ENCODE peak calls at places on chromosome 9, in ten cellular contexts. One of them, this sample, is unnamed.

GRCh38 chr9:137129089-137129455 is 9.9 kb upstream of the GRIN1 start:
- DNase-seq in ACHN: no peak
- DNase-seq in NCI-H774: no peak
- DNase-seq in AG04449: no peak
- DNase-seq in CD8-positive, alpha-beta T cell: no peak
- DNase-seq in EH: peak
- DNase-seq in lung microvascular endothelial cell: no peak
- DNase-seq in SK-N-SH: peak
- DNase-seq in activated gamma-delta T cell treated with anti-CD3 and anti-CD28 coated beads, Interleukin-2, amount 50 U/mL, for 16 hours: no peak
- DNase-seq in T-helper 9 cell: no peak
- DNase-seq in this sample: no peak

GRCh38 chr9:126147620-126148522 is 178.8 kb upstream of the MVB12B start:
- DNase-seq in ACHN: no peak
- DNase-seq in NCI-H774: no peak
- DNase-seq in AG04449: no peak
- DNase-seq in CD8-positive, alpha-beta T cell: peak
- DNase-seq in EH: no peak
- DNase-seq in lung microvascular endothelial cell: no peak
- DNase-seq in SK-N-SH: peak
- DNase-seq in activated gamma-delta T cell treated with anti-CD3 and anti-CD28 coated beads, Interleukin-2, amount 50 U/mL, for 16 hours: no peak
- DNase-seq in T-helper 9 cell: no peak
- DNase-seq in this sample: no peak

GRCh38 chr9:88230612-88231011 is 92.3 kb upstream of the SPATA31C2 start:
- DNase-seq in ACHN: no peak
- DNase-seq in NCI-H774: no peak
- DNase-seq in AG04449: no peak
- DNase-seq in CD8-positive, alpha-beta T cell: no peak
- DNase-seq in EH: peak
- DNase-seq in lung microvascular endothelial cell: no peak
- DNase-seq in SK-N-SH: no peak
- DNase-seq in activated gamma-delta T cell treated with anti-CD3 and anti-CD28 coated beads, Interleukin-2, amount 50 U/mL, for 16 hours: no peak
- DNase-seq in T-helper 9 cell: no peak
- DNase-seq in this sample: no peak

GRCh38 chr9:28832168-28832567 is 1258.9 kb upstream of the C9orf72 start:
- DNase-seq in ACHN: no peak
- DNase-seq in NCI-H774: no peak
- DNase-seq in AG04449: no peak
- DNase-seq in CD8-positive, alpha-beta T cell: no peak
- DNase-seq in EH: no peak
- DNase-seq in lung microvascular endothelial cell: no peak
- DNase-seq in SK-N-SH: no peak
- DNase-seq in activated gamma-delta T cell treated with anti-CD3 and anti-CD28 coated beads, Interleukin-2, amount 50 U/mL, for 16 hours: no peak
- DNase-seq in T-helper 9 cell: no peak
- DNase-seq in this sample: no peak

GRCh38 chr9:137823986-137824771 is 53.4 kb upstream of the CACNA1B start:
- DNase-seq in ACHN: no peak
- DNase-seq in NCI-H774: no peak
- DNase-seq in AG04449: no peak
- DNase-seq in CD8-positive, alpha-beta T cell: no peak
- DNase-seq in EH: no peak
- DNase-seq in lung microvascular endothelial cell: no peak
- DNase-seq in SK-N-SH: no peak
- DNase-seq in activated gamma-delta T cell treated with anti-CD3 and anti-CD28 coated beads, Interleukin-2, amount 50 U/mL, for 16 hours: no peak
- DNase-seq in T-helper 9 cell: no peak
- DNase-seq in this sample: no peak

GRCh38 chr9:37433754-37434435 is 11.4 kb downstream of the GRHPR start:
- DNase-seq in ACHN: no peak
- DNase-seq in NCI-H774: no peak
- DNase-seq in AG04449: no peak
- DNase-seq in CD8-positive, alpha-beta T cell: no peak
- DNase-seq in EH: no peak
- DNase-seq in lung microvascular endothelial cell: peak
- DNase-seq in SK-N-SH: no peak
- DNase-seq in activated gamma-delta T cell treated with anti-CD3 and anti-CD28 coated beads, Interleukin-2, amount 50 U/mL, for 16 hours: no peak
- DNase-seq in T-helper 9 cell: no peak
- DNase-seq in this sample: no peak

GRCh38 chr9:129143031-129143441 is 31.8 kb downstream of the PTPA start:
- DNase-seq in ACHN: peak
- DNase-seq in NCI-H774: peak
- DNase-seq in AG04449: peak
- DNase-seq in CD8-positive, alpha-beta T cell: peak
- DNase-seq in EH: peak
- DNase-seq in lung microvascular endothelial cell: peak
- DNase-seq in SK-N-SH: peak
- DNase-seq in activated gamma-delta T cell treated with anti-CD3 and anti-CD28 coated beads, Interleukin-2, amount 50 U/mL, for 16 hours: peak
- DNase-seq in T-helper 9 cell: peak
- DNase-seq in this sample: peak

GRCh38 chr9:127132375-127132774 is 9.9 kb upstream of the ANGPTL2 start:
- DNase-seq in ACHN: no peak
- DNase-seq in NCI-H774: no peak
- DNase-seq in AG04449: no peak
- DNase-seq in CD8-positive, alpha-beta T cell: no peak
- DNase-seq in EH: no peak
- DNase-seq in lung microvascular endothelial cell: no peak
- DNase-seq in SK-N-SH: no peak
- DNase-seq in activated gamma-delta T cell treated with anti-CD3 and anti-CD28 coated beads, Interleukin-2, amount 50 U/mL, for 16 hours: no peak
- DNase-seq in T-helper 9 cell: no peak
- DNase-seq in this sample: no peak

GRCh38 chr9:4276856-4277255 is 23.0 kb downstream of the GLIS3 start:
- DNase-seq in ACHN: no peak
- DNase-seq in NCI-H774: no peak
- DNase-seq in AG04449: no peak
- DNase-seq in CD8-positive, alpha-beta T cell: no peak
- DNase-seq in EH: no peak
- DNase-seq in lung microvascular endothelial cell: no peak
- DNase-seq in SK-N-SH: no peak
- DNase-seq in activated gamma-delta T cell treated with anti-CD3 and anti-CD28 coated beads, Interleukin-2, amount 50 U/mL, for 16 hours: no peak
- DNase-seq in T-helper 9 cell: no peak
- DNase-seq in this sample: no peak

GRCh38 chr9:27292646-27293045 is 4.3 kb downstream of the EQTN start:
- DNase-seq in ACHN: no peak
- DNase-seq in NCI-H774: no peak
- DNase-seq in AG04449: no peak
- DNase-seq in CD8-positive, alpha-beta T cell: no peak
- DNase-seq in EH: peak
- DNase-seq in lung microvascular endothelial cell: no peak
- DNase-seq in SK-N-SH: peak
- DNase-seq in activated gamma-delta T cell treated with anti-CD3 and anti-CD28 coated beads, Interleukin-2, amount 50 U/mL, for 16 hours: no peak
- DNase-seq in T-helper 9 cell: no peak
- DNase-seq in this sample: peak

GRCh38 chr9:110114086-110114887 is 93.7 kb downstream of the C9orf152 start:
- DNase-seq in ACHN: no peak
- DNase-seq in NCI-H774: no peak
- DNase-seq in AG04449: no peak
- DNase-seq in CD8-positive, alpha-beta T cell: no peak
- DNase-seq in EH: peak
- DNase-seq in lung microvascular endothelial cell: no peak
- DNase-seq in SK-N-SH: no peak
- DNase-seq in activated gamma-delta T cell treated with anti-CD3 and anti-CD28 coated beads, Interleukin-2, amount 50 U/mL, for 16 hours: no peak
- DNase-seq in T-helper 9 cell: no peak
- DNase-seq in this sample: no peak

GRCh38 chr9:70435948-70436347 is 21.5 kb upstream of the KLF9 start:
- DNase-seq in ACHN: peak
- DNase-seq in NCI-H774: no peak
- DNase-seq in AG04449: no peak
- DNase-seq in CD8-positive, alpha-beta T cell: no peak
- DNase-seq in EH: peak
- DNase-seq in lung microvascular endothelial cell: peak
- DNase-seq in SK-N-SH: no peak
- DNase-seq in activated gamma-delta T cell treated with anti-CD3 and anti-CD28 coated beads, Interleukin-2, amount 50 U/mL, for 16 hours: no peak
- DNase-seq in T-helper 9 cell: no peak
- DNase-seq in this sample: no peak

GRCh38 chr9:117245225-117245624 is 169.6 kb downstream of the ASTN2 start:
- DNase-seq in ACHN: no peak
- DNase-seq in NCI-H774: no peak
- DNase-seq in AG04449: no peak
- DNase-seq in CD8-positive, alpha-beta T cell: no peak
- DNase-seq in EH: no peak
- DNase-seq in lung microvascular endothelial cell: no peak
- DNase-seq in SK-N-SH: no peak
- DNase-seq in activated gamma-delta T cell treated with anti-CD3 and anti-CD28 coated beads, Interleukin-2, amount 50 U/mL, for 16 hours: no peak
- DNase-seq in T-helper 9 cell: no peak
- DNase-seq in this sample: no peak

GRCh38 chr9:125525846-125526619 is 181.0 kb downstream of the MAPKAP1 start:
- DNase-seq in ACHN: no peak
- DNase-seq in NCI-H774: no peak
- DNase-seq in AG04449: peak
- DNase-seq in CD8-positive, alpha-beta T cell: no peak
- DNase-seq in EH: peak
- DNase-seq in lung microvascular endothelial cell: peak
- DNase-seq in SK-N-SH: no peak
- DNase-seq in activated gamma-delta T cell treated with anti-CD3 and anti-CD28 coated beads, Interleukin-2, amount 50 U/mL, for 16 hours: no peak
- DNase-seq in T-helper 9 cell: no peak
- DNase-seq in this sample: peak

GRCh38 chr9:35954942-35955546 is 2.9 kb downstream of the OR2S2 start:
- DNase-seq in ACHN: peak
- DNase-seq in NCI-H774: peak
- DNase-seq in AG04449: peak
- DNase-seq in CD8-positive, alpha-beta T cell: no peak
- DNase-seq in EH: peak
- DNase-seq in lung microvascular endothelial cell: peak
- DNase-seq in SK-N-SH: peak
- DNase-seq in activated gamma-delta T cell treated with anti-CD3 and anti-CD28 coated beads, Interleukin-2, amount 50 U/mL, for 16 hours: peak
- DNase-seq in T-helper 9 cell: peak
- DNase-seq in this sample: peak

GRCh38 chr9:127805620-127806019 is 2.9 kb downstream of the FPGS start:
- DNase-seq in ACHN: peak
- DNase-seq in NCI-H774: no peak
- DNase-seq in AG04449: no peak
- DNase-seq in CD8-positive, alpha-beta T cell: no peak
- DNase-seq in EH: peak
- DNase-seq in lung microvascular endothelial cell: peak
- DNase-seq in SK-N-SH: peak
- DNase-seq in activated gamma-delta T cell treated with anti-CD3 and anti-CD28 coated beads, Interleukin-2, amount 50 U/mL, for 16 hours: no peak
- DNase-seq in T-helper 9 cell: no peak
- DNase-seq in this sample: no peak

GRCh38 chr9:80615964-80616363 is 1044.2 kb downstream of the TLE4 start:
- DNase-seq in ACHN: no peak
- DNase-seq in NCI-H774: no peak
- DNase-seq in AG04449: no peak
- DNase-seq in CD8-positive, alpha-beta T cell: no peak
- DNase-seq in EH: no peak
- DNase-seq in lung microvascular endothelial cell: no peak
- DNase-seq in SK-N-SH: no peak
- DNase-seq in activated gamma-delta T cell treated with anti-CD3 and anti-CD28 coated beads, Interleukin-2, amount 50 U/mL, for 16 hours: no peak
- DNase-seq in T-helper 9 cell: no peak
- DNase-seq in this sample: peak

GRCh38 chr9:137296214-137297059 is 5.6 kb downstream of the NRARP start:
- DNase-seq in ACHN: no peak
- DNase-seq in NCI-H774: no peak
- DNase-seq in AG04449: no peak
- DNase-seq in CD8-positive, alpha-beta T cell: no peak
- DNase-seq in EH: peak
- DNase-seq in lung microvascular endothelial cell: peak
- DNase-seq in SK-N-SH: peak
- DNase-seq in activated gamma-delta T cell treated with anti-CD3 and anti-CD28 coated beads, Interleukin-2, amount 50 U/mL, for 16 hours: no peak
- DNase-seq in T-helper 9 cell: no peak
- DNase-seq in this sample: no peak

GRCh38 chr9:98998441-98999151 is 54.9 kb downstream of the COL15A1 start:
- DNase-seq in ACHN: peak
- DNase-seq in NCI-H774: no peak
- DNase-seq in AG04449: no peak
- DNase-seq in CD8-positive, alpha-beta T cell: peak
- DNase-seq in EH: peak
- DNase-seq in lung microvascular endothelial cell: peak
- DNase-seq in SK-N-SH: peak
- DNase-seq in activated gamma-delta T cell treated with anti-CD3 and anti-CD28 coated beads, Interleukin-2, amount 50 U/mL, for 16 hours: peak
- DNase-seq in T-helper 9 cell: peak
- DNase-seq in this sample: peak

GRCh38 chr9:25678846-25679360 is 659 bp upstream of the TUSC1 start:
- DNase-seq in ACHN: no peak
- DNase-seq in NCI-H774: no peak
- DNase-seq in AG04449: no peak
- DNase-seq in CD8-positive, alpha-beta T cell: no peak
- DNase-seq in EH: no peak
- DNase-seq in lung microvascular endothelial cell: no peak
- DNase-seq in SK-N-SH: no peak
- DNase-seq in activated gamma-delta T cell treated with anti-CD3 and anti-CD28 coated beads, Interleukin-2, amount 50 U/mL, for 16 hours: no peak
- DNase-seq in T-helper 9 cell: no peak
- DNase-seq in this sample: peak

GRCh38 chr9:85262333-85262732 is 479.4 kb downstream of the AGTPBP1 start:
- DNase-seq in ACHN: no peak
- DNase-seq in NCI-H774: no peak
- DNase-seq in AG04449: no peak
- DNase-seq in CD8-positive, alpha-beta T cell: no peak
- DNase-seq in EH: peak
- DNase-seq in lung microvascular endothelial cell: no peak
- DNase-seq in SK-N-SH: peak
- DNase-seq in activated gamma-delta T cell treated with anti-CD3 and anti-CD28 coated beads, Interleukin-2, amount 50 U/mL, for 16 hours: no peak
- DNase-seq in T-helper 9 cell: no peak
- DNase-seq in this sample: no peak

GRCh38 chr9:133210609-133211008 is 1.6 kb upstream of the OBP2B start:
- DNase-seq in ACHN: no peak
- DNase-seq in NCI-H774: no peak
- DNase-seq in AG04449: no peak
- DNase-seq in CD8-positive, alpha-beta T cell: peak
- DNase-seq in EH: no peak
- DNase-seq in lung microvascular endothelial cell: no peak
- DNase-seq in SK-N-SH: no peak
- DNase-seq in activated gamma-delta T cell treated with anti-CD3 and anti-CD28 coated beads, Interleukin-2, amount 50 U/mL, for 16 hours: no peak
- DNase-seq in T-helper 9 cell: no peak
- DNase-seq in this sample: no peak

GRCh38 chr9:130981002-130981760 is 27.8 kb upstream of the LAMC3 start:
- DNase-seq in ACHN: no peak
- DNase-seq in NCI-H774: no peak
- DNase-seq in AG04449: no peak
- DNase-seq in CD8-positive, alpha-beta T cell: no peak
- DNase-seq in EH: no peak
- DNase-seq in lung microvascular endothelial cell: no peak
- DNase-seq in SK-N-SH: no peak
- DNase-seq in activated gamma-delta T cell treated with anti-CD3 and anti-CD28 coated beads, Interleukin-2, amount 50 U/mL, for 16 hours: no peak
- DNase-seq in T-helper 9 cell: no peak
- DNase-seq in this sample: no peak

GRCh38 chr9:25861416-25861815 is 183.2 kb upstream of the TUSC1 start:
- DNase-seq in ACHN: no peak
- DNase-seq in NCI-H774: no peak
- DNase-seq in AG04449: no peak
- DNase-seq in CD8-positive, alpha-beta T cell: no peak
- DNase-seq in EH: no peak
- DNase-seq in lung microvascular endothelial cell: no peak
- DNase-seq in SK-N-SH: no peak
- DNase-seq in activated gamma-delta T cell treated with anti-CD3 and anti-CD28 coated beads, Interleukin-2, amount 50 U/mL, for 16 hours: no peak
- DNase-seq in T-helper 9 cell: no peak
- DNase-seq in this sample: no peak

GRCh38 chr9:114919611-114920010 is 10.8 kb downstream of the TNFSF8 start:
- DNase-seq in ACHN: no peak
- DNase-seq in NCI-H774: no peak
- DNase-seq in AG04449: no peak
- DNase-seq in CD8-positive, alpha-beta T cell: no peak
- DNase-seq in EH: no peak
- DNase-seq in lung microvascular endothelial cell: no peak
- DNase-seq in SK-N-SH: no peak
- DNase-seq in activated gamma-delta T cell treated with anti-CD3 and anti-CD28 coated beads, Interleukin-2, amount 50 U/mL, for 16 hours: no peak
- DNase-seq in T-helper 9 cell: no peak
- DNase-seq in this sample: no peak

GRCh38 chr9:122827759-122828090 is 663 bp downstream of the PDCL start:
- DNase-seq in ACHN: peak
- DNase-seq in NCI-H774: no peak
- DNase-seq in AG04449: no peak
- DNase-seq in CD8-positive, alpha-beta T cell: no peak
- DNase-seq in EH: peak
- DNase-seq in lung microvascular endothelial cell: peak
- DNase-seq in SK-N-SH: no peak
- DNase-seq in activated gamma-delta T cell treated with anti-CD3 and anti-CD28 coated beads, Interleukin-2, amount 50 U/mL, for 16 hours: no peak
- DNase-seq in T-helper 9 cell: no peak
- DNase-seq in this sample: no peak

GRCh38 chr9:99807276-99807852 is 14.3 kb upstream of the NR4A3 start:
- DNase-seq in ACHN: peak
- DNase-seq in NCI-H774: no peak
- DNase-seq in AG04449: no peak
- DNase-seq in CD8-positive, alpha-beta T cell: peak
- DNase-seq in EH: peak
- DNase-seq in lung microvascular endothelial cell: peak
- DNase-seq in SK-N-SH: peak
- DNase-seq in activated gamma-delta T cell treated with anti-CD3 and anti-CD28 coated beads, Interleukin-2, amount 50 U/mL, for 16 hours: peak
- DNase-seq in T-helper 9 cell: peak
- DNase-seq in this sample: no peak

GRCh38 chr9:108842610-108843295 is 13.0 kb downstream of the ACTL7B start:
- DNase-seq in ACHN: no peak
- DNase-seq in NCI-H774: no peak
- DNase-seq in AG04449: no peak
- DNase-seq in CD8-positive, alpha-beta T cell: no peak
- DNase-seq in EH: no peak
- DNase-seq in lung microvascular endothelial cell: peak
- DNase-seq in SK-N-SH: no peak
- DNase-seq in activated gamma-delta T cell treated with anti-CD3 and anti-CD28 coated beads, Interleukin-2, amount 50 U/mL, for 16 hours: no peak
- DNase-seq in T-helper 9 cell: no peak
- DNase-seq in this sample: no peak